ENCODE peak calls at places on chromosomes 7 and 10, in nine cellular contexts. One of them, this sample, is unnamed.

GRCh38 chr10:93710333-93710909 is 8.0 kb upstream of the FRA10AC1 start:
- DNase-seq in Peyer's patch: no peak
- DNase-seq in colonic mucosa: no peak
- DNase-seq in CD4-positive, alpha-beta memory T cell: no peak
- DNase-seq in stomach: no peak
- DNase-seq in suprapubic skin: no peak
- DNase-seq in body of pancreas: no peak
- DNase-seq in Karpas-422: no peak
- DNase-seq in mammary epithelial cell: no peak
- DNase-seq in this sample: no peak

GRCh38 chr7:118218413-118219156 is 5.9 kb upstream of the ANKRD7 start:
- DNase-seq in Peyer's patch: no peak
- DNase-seq in colonic mucosa: no peak
- DNase-seq in CD4-positive, alpha-beta memory T cell: no peak
- DNase-seq in stomach: no peak
- DNase-seq in suprapubic skin: no peak
- DNase-seq in body of pancreas: no peak
- DNase-seq in Karpas-422: no peak
- DNase-seq in mammary epithelial cell: no peak
- DNase-seq in this sample: no peak

GRCh38 chr7:29319719-29320521 is 125.3 kb downstream of the CHN2 start:
- DNase-seq in Peyer's patch: no peak
- DNase-seq in colonic mucosa: no peak
- DNase-seq in CD4-positive, alpha-beta memory T cell: no peak
- DNase-seq in stomach: no peak
- DNase-seq in suprapubic skin: no peak
- DNase-seq in body of pancreas: no peak
- DNase-seq in Karpas-422: peak; percentile 97
- DNase-seq in mammary epithelial cell: no peak
- DNase-seq in this sample: no peak

GRCh38 chr7:155598810-155599210 is 45.7 kb upstream of the RBM33 start:
- DNase-seq in Peyer's patch: peak; percentile 85
- DNase-seq in colonic mucosa: peak; percentile 91
- DNase-seq in CD4-positive, alpha-beta memory T cell: peak; percentile 64
- DNase-seq in stomach: peak; percentile 90
- DNase-seq in suprapubic skin: peak; percentile 87
- DNase-seq in body of pancreas: peak; percentile 91
- DNase-seq in Karpas-422: peak; percentile 94
- DNase-seq in mammary epithelial cell: peak; percentile 46
- DNase-seq in this sample: peak; percentile 72

GRCh38 chr7:15778191-15778590 is 91.7 kb upstream of the MEOX2 start:
- DNase-seq in Peyer's patch: no peak
- DNase-seq in colonic mucosa: no peak
- DNase-seq in CD4-positive, alpha-beta memory T cell: no peak
- DNase-seq in stomach: no peak
- DNase-seq in suprapubic skin: no peak
- DNase-seq in body of pancreas: no peak
- DNase-seq in Karpas-422: no peak
- DNase-seq in mammary epithelial cell: no peak
- DNase-seq in this sample: no peak

GRCh38 chr10:69588358-69588757 is 15.1 kb upstream of the NEUROG3 start:
- DNase-seq in Peyer's patch: no peak
- DNase-seq in colonic mucosa: no peak
- DNase-seq in CD4-positive, alpha-beta memory T cell: no peak
- DNase-seq in stomach: no peak
- DNase-seq in suprapubic skin: no peak
- DNase-seq in body of pancreas: no peak
- DNase-seq in Karpas-422: peak; percentile 41
- DNase-seq in mammary epithelial cell: no peak
- DNase-seq in this sample: no peak

GRCh38 chr7:10973942-10974716 is 457 bp downstream of the PHF14 start:
- DNase-seq in Peyer's patch: peak; percentile 25
- DNase-seq in colonic mucosa: peak; percentile 48
- DNase-seq in CD4-positive, alpha-beta memory T cell: no peak
- DNase-seq in stomach: peak; percentile 28
- DNase-seq in suprapubic skin: no peak
- DNase-seq in body of pancreas: peak; percentile 36
- DNase-seq in Karpas-422: peak; percentile 70
- DNase-seq in mammary epithelial cell: no peak
- DNase-seq in this sample: peak; percentile 36

GRCh38 chr7:30925913-30926312 is 14.3 kb downstream of the AQP1 start:
- DNase-seq in Peyer's patch: peak; percentile 10
- DNase-seq in colonic mucosa: no peak
- DNase-seq in CD4-positive, alpha-beta memory T cell: no peak
- DNase-seq in stomach: peak; percentile 15
- DNase-seq in suprapubic skin: no peak
- DNase-seq in body of pancreas: peak; percentile 7
- DNase-seq in Karpas-422: no peak
- DNase-seq in mammary epithelial cell: no peak
- DNase-seq in this sample: no peak

GRCh38 chr7:78587443-78588044 is 789.0 kb downstream of the PHTF2 start:
- DNase-seq in Peyer's patch: no peak
- DNase-seq in colonic mucosa: no peak
- DNase-seq in CD4-positive, alpha-beta memory T cell: no peak
- DNase-seq in stomach: no peak
- DNase-seq in suprapubic skin: no peak
- DNase-seq in body of pancreas: peak; percentile 23
- DNase-seq in Karpas-422: peak; percentile 70
- DNase-seq in mammary epithelial cell: no peak
- DNase-seq in this sample: no peak

GRCh38 chr7:93856319-93856718 is 34.2 kb downstream of the TFPI2 start:
- DNase-seq in Peyer's patch: no peak
- DNase-seq in colonic mucosa: no peak
- DNase-seq in CD4-positive, alpha-beta memory T cell: no peak
- DNase-seq in stomach: no peak
- DNase-seq in suprapubic skin: no peak
- DNase-seq in body of pancreas: no peak
- DNase-seq in Karpas-422: no peak
- DNase-seq in mammary epithelial cell: peak; percentile 79
- DNase-seq in this sample: no peak

GRCh38 chr7:70631732-70632131 is 500.2 kb upstream of the GALNT17 start:
- DNase-seq in Peyer's patch: no peak
- DNase-seq in colonic mucosa: no peak
- DNase-seq in CD4-positive, alpha-beta memory T cell: no peak
- DNase-seq in stomach: no peak
- DNase-seq in suprapubic skin: no peak
- DNase-seq in body of pancreas: no peak
- DNase-seq in Karpas-422: no peak
- DNase-seq in mammary epithelial cell: no peak
- DNase-seq in this sample: no peak

GRCh38 chr10:5396545-5396944 is 8.1 kb downstream of the TUBAL3 start:
- DNase-seq in Peyer's patch: no peak
- DNase-seq in colonic mucosa: no peak
- DNase-seq in CD4-positive, alpha-beta memory T cell: no peak
- DNase-seq in stomach: no peak
- DNase-seq in suprapubic skin: no peak
- DNase-seq in body of pancreas: no peak
- DNase-seq in Karpas-422: no peak
- DNase-seq in mammary epithelial cell: no peak
- DNase-seq in this sample: no peak

GRCh38 chr7:46290374-46291061 is 369.4 kb upstream of the IGFBP3 start:
- DNase-seq in Peyer's patch: no peak
- DNase-seq in colonic mucosa: no peak
- DNase-seq in CD4-positive, alpha-beta memory T cell: no peak
- DNase-seq in stomach: no peak
- DNase-seq in suprapubic skin: no peak
- DNase-seq in body of pancreas: no peak
- DNase-seq in Karpas-422: no peak
- DNase-seq in mammary epithelial cell: no peak
- DNase-seq in this sample: no peak

GRCh38 chr7:139396323-139396951 is 36.7 kb downstream of the LUC7L2 start:
- DNase-seq in Peyer's patch: no peak
- DNase-seq in colonic mucosa: no peak
- DNase-seq in CD4-positive, alpha-beta memory T cell: no peak
- DNase-seq in stomach: no peak
- DNase-seq in suprapubic skin: no peak
- DNase-seq in body of pancreas: no peak
- DNase-seq in Karpas-422: no peak
- DNase-seq in mammary epithelial cell: peak; percentile 15
- DNase-seq in this sample: peak; percentile 2

GRCh38 chr10:3186365-3186764 is 13.8 kb upstream of the PITRM1 start:
- DNase-seq in Peyer's patch: no peak
- DNase-seq in colonic mucosa: no peak
- DNase-seq in CD4-positive, alpha-beta memory T cell: peak; percentile 60
- DNase-seq in stomach: no peak
- DNase-seq in suprapubic skin: no peak
- DNase-seq in body of pancreas: no peak
- DNase-seq in Karpas-422: no peak
- DNase-seq in mammary epithelial cell: no peak
- DNase-seq in this sample: no peak

GRCh38 chr7:133746305-133746704 is 380.8 kb upstream of the LRGUK start:
- DNase-seq in Peyer's patch: no peak
- DNase-seq in colonic mucosa: no peak
- DNase-seq in CD4-positive, alpha-beta memory T cell: no peak
- DNase-seq in stomach: no peak
- DNase-seq in suprapubic skin: no peak
- DNase-seq in body of pancreas: peak; percentile 29
- DNase-seq in Karpas-422: no peak
- DNase-seq in mammary epithelial cell: peak; percentile 75
- DNase-seq in this sample: no peak

GRCh38 chr10:123507298-123507697 is 158.9 kb upstream of the GPR26 start:
- DNase-seq in Peyer's patch: no peak
- DNase-seq in colonic mucosa: no peak
- DNase-seq in CD4-positive, alpha-beta memory T cell: no peak
- DNase-seq in stomach: no peak
- DNase-seq in suprapubic skin: no peak
- DNase-seq in body of pancreas: no peak
- DNase-seq in Karpas-422: no peak
- DNase-seq in mammary epithelial cell: no peak
- DNase-seq in this sample: no peak

GRCh38 chr10:25023278-25023677 is 6.9 kb downstream of the THNSL1 start:
- DNase-seq in Peyer's patch: no peak
- DNase-seq in colonic mucosa: no peak
- DNase-seq in CD4-positive, alpha-beta memory T cell: no peak
- DNase-seq in stomach: no peak
- DNase-seq in suprapubic skin: no peak
- DNase-seq in body of pancreas: no peak
- DNase-seq in Karpas-422: no peak
- DNase-seq in mammary epithelial cell: no peak
- DNase-seq in this sample: peak; percentile 73

GRCh38 chr7:128362670-128363069 is 1.2 kb upstream of the PRRT4 start:
- DNase-seq in Peyer's patch: no peak
- DNase-seq in colonic mucosa: no peak
- DNase-seq in CD4-positive, alpha-beta memory T cell: no peak
- DNase-seq in stomach: no peak
- DNase-seq in suprapubic skin: no peak
- DNase-seq in body of pancreas: no peak
- DNase-seq in Karpas-422: no peak
- DNase-seq in mammary epithelial cell: peak; percentile 73
- DNase-seq in this sample: no peak
- H3K27me3 ChIP-seq in Peyer's patch: no peaks in the 10 kb centered on the region
- H3K27me3 ChIP-seq in colonic mucosa: peaks cover 20% of the 10 kb centered on the region
- H3K27me3 ChIP-seq in CD4-positive, alpha-beta memory T cell: peaks cover 13% of the 10 kb centered on the region
- H3K27me3 ChIP-seq in stomach: peaks cover 71% of the 10 kb centered on the region
- H3K27me3 ChIP-seq in suprapubic skin: peaks cover 23% of the 10 kb centered on the region
- H3K27me3 ChIP-seq in body of pancreas: no peaks in the 10 kb centered on the region
- H3K27me3 ChIP-seq in Karpas-422: no peaks in the 10 kb centered on the region
- H3K27me3 ChIP-seq in mammary epithelial cell: peaks cover 4% of the 10 kb centered on the region
- H3K27me3 ChIP-seq in this sample: peaks cover 68% of the 10 kb centered on the region

GRCh38 chr10:118520116-118520742 is 75.2 kb downstream of the PRLHR start:
- DNase-seq in Peyer's patch: no peak
- DNase-seq in colonic mucosa: no peak
- DNase-seq in CD4-positive, alpha-beta memory T cell: no peak
- DNase-seq in stomach: no peak
- DNase-seq in suprapubic skin: no peak
- DNase-seq in body of pancreas: no peak
- DNase-seq in Karpas-422: no peak
- DNase-seq in mammary epithelial cell: no peak
- DNase-seq in this sample: no peak
- H3K27me3 ChIP-seq in Peyer's patch: no peaks in the 10 kb centered on the region
- H3K27me3 ChIP-seq in colonic mucosa: no peaks in the 10 kb centered on the region
- H3K27me3 ChIP-seq in CD4-positive, alpha-beta memory T cell: no peaks in the 10 kb centered on the region
- H3K27me3 ChIP-seq in stomach: peaks cover 6% of the 10 kb centered on the region
- H3K27me3 ChIP-seq in suprapubic skin: no peaks in the 10 kb centered on the region
- H3K27me3 ChIP-seq in body of pancreas: no peaks in the 10 kb centered on the region
- H3K27me3 ChIP-seq in Karpas-422: no peaks in the 10 kb centered on the region
- H3K27me3 ChIP-seq in mammary epithelial cell: no peaks in the 10 kb centered on the region
- H3K27me3 ChIP-seq in this sample: no peaks in the 10 kb centered on the region

DNA sequence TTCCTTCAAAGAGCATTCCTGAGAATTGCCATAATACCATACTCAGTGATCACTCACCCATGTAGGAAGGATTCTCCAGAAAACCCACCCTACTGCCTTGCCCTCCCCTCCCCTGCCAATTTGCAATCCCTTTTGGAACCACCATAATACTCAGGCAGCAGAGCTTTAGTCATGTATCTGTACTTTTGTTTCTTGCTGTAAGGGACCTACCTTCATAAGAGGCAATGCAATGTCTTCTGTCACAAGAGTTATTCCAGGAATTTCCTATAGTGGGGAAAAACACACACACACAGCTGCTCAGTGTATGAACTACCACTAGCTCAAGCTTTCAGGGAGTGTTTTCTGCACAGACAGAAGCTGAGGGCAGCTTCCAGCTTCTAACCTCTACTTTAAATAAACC is 67.0 kb downstream of the GSAP start:
- DNase-seq in Peyer's patch: no peak
- DNase-seq in colonic mucosa: no peak
- DNase-seq in CD4-positive, alpha-beta memory T cell: no peak
- DNase-seq in stomach: no peak
- DNase-seq in suprapubic skin: no peak
- DNase-seq in body of pancreas: no peak
- DNase-seq in Karpas-422: no peak
- DNase-seq in mammary epithelial cell: no peak
- DNase-seq in this sample: no peak
- H3K27me3 ChIP-seq in Peyer's patch: no peaks in the 10 kb centered on the region
- H3K27me3 ChIP-seq in colonic mucosa: no peaks in the 10 kb centered on the region
- H3K27me3 ChIP-seq in CD4-positive, alpha-beta memory T cell: no peaks in the 10 kb centered on the region
- H3K27me3 ChIP-seq in stomach: no peaks in the 10 kb centered on the region
- H3K27me3 ChIP-seq in suprapubic skin: no peaks in the 10 kb centered on the region
- H3K27me3 ChIP-seq in body of pancreas: no peaks in the 10 kb centered on the region
- H3K27me3 ChIP-seq in Karpas-422: no peaks in the 10 kb centered on the region
- H3K27me3 ChIP-seq in mammary epithelial cell: no peaks in the 10 kb centered on the region
- H3K27me3 ChIP-seq in this sample: no peaks in the 10 kb centered on the region

GRCh38 chr7:25859412-25859704 is 292.6 kb upstream of the NFE2L3 start:
- DNase-seq in Peyer's patch: no peak
- DNase-seq in colonic mucosa: no peak
- DNase-seq in CD4-positive, alpha-beta memory T cell: no peak
- DNase-seq in stomach: no peak
- DNase-seq in suprapubic skin: no peak
- DNase-seq in body of pancreas: no peak
- DNase-seq in Karpas-422: no peak
- DNase-seq in mammary epithelial cell: no peak
- DNase-seq in this sample: no peak

GRCh38 chr7:25861704-25862253 is 290.2 kb upstream of the NFE2L3 start:
- DNase-seq in Peyer's patch: no peak
- DNase-seq in colonic mucosa: no peak
- DNase-seq in CD4-positive, alpha-beta memory T cell: no peak
- DNase-seq in stomach: no peak
- DNase-seq in suprapubic skin: no peak
- DNase-seq in body of pancreas: no peak
- DNase-seq in Karpas-422: peak; percentile 71
- DNase-seq in mammary epithelial cell: no peak
- DNase-seq in this sample: no peak

GRCh38 chr7:25859732-25860131 is 292.3 kb upstream of the NFE2L3 start:
- DNase-seq in Peyer's patch: no peak
- DNase-seq in colonic mucosa: no peak
- DNase-seq in CD4-positive, alpha-beta memory T cell: no peak
- DNase-seq in stomach: no peak
- DNase-seq in suprapubic skin: no peak
- DNase-seq in body of pancreas: no peak
- DNase-seq in Karpas-422: no peak
- DNase-seq in mammary epithelial cell: no peak
- DNase-seq in this sample: no peak

GRCh38 chr7:25860882-25861228 is 291.1 kb upstream of the NFE2L3 start:
- DNase-seq in Peyer's patch: no peak
- DNase-seq in colonic mucosa: no peak
- DNase-seq in CD4-positive, alpha-beta memory T cell: no peak
- DNase-seq in stomach: no peak
- DNase-seq in suprapubic skin: no peak
- DNase-seq in body of pancreas: no peak
- DNase-seq in Karpas-422: no peak
- DNase-seq in mammary epithelial cell: no peak
- DNase-seq in this sample: no peak

GRCh38 chr7:25860206-25860881 is 291.7 kb upstream of the NFE2L3 start:
- DNase-seq in Peyer's patch: no peak
- DNase-seq in colonic mucosa: no peak
- DNase-seq in CD4-positive, alpha-beta memory T cell: peak; percentile 24
- DNase-seq in stomach: no peak
- DNase-seq in suprapubic skin: no peak
- DNase-seq in body of pancreas: no peak
- DNase-seq in Karpas-422: no peak
- DNase-seq in mammary epithelial cell: peak; percentile 65
- DNase-seq in this sample: no peak
- H3K27me3 ChIP-seq in Peyer's patch: no peaks in the 10 kb centered on the region
- H3K27me3 ChIP-seq in colonic mucosa: peaks cover 44% of the 10 kb centered on the region
- H3K27me3 ChIP-seq in CD4-positive, alpha-beta memory T cell: peaks cover 96% of the 10 kb centered on the region
- H3K27me3 ChIP-seq in stomach: peaks cover 100% of the 10 kb centered on the region
- H3K27me3 ChIP-seq in suprapubic skin: peaks cover 77% of the 10 kb centered on the region
- H3K27me3 ChIP-seq in body of pancreas: peaks cover 25% of the 10 kb centered on the region
- H3K27me3 ChIP-seq in Karpas-422: no peaks in the 10 kb centered on the region
- H3K27me3 ChIP-seq in mammary epithelial cell: peaks cover 2% of the 10 kb centered on the region
- H3K27me3 ChIP-seq in this sample: peaks cover 12% of the 10 kb centered on the region